ENCODE peak calls at places on chromosome 21, in seven cellular contexts. S is stimulated activated CD4-positive, alpha-beta T cell treated with anti-CD3 and anti-CD28 coated beads, Interleukin-1b, Interleukin-23, amount 100 ng/mL, for 1 hour; T is MG63; N is cardiac fibroblast; E is mesenteric fat pad; F is activated naive CD4-positive, alpha-beta T cell treated with anti-CD3 and anti-CD28 coated beads, Interleukin-2, amount 10 ng/mL, durations not matched to agents 7 days and 5 days; K is AG04450. D is an unnamed sample.

GRCh38 chr21:46161800-46162592 is 6.6 kb upstream of the FTCD start:
- DNase-seq in S (no peak), T (no peak), N (no peak), E (peak), F (peak), K (no peak), D (no peak)

GRCh38 chr21:32940079-32941014 is 85.4 kb upstream of the OLIG2 start:
- DNase-seq in S (no peak), T (peak), N (peak), E (no peak), F (peak), K (peak), D (peak)

GRCh38 chr21:45132841-45133573 is 58.6 kb downstream of the ADARB1 start:
- DNase-seq in S (no peak), T (no peak), N (peak), E (no peak), F (no peak), K (no peak), D (peak)

GRCh38 chr21:36816556-36817130 is 117.7 kb downstream of the SIM2 start:
- DNase-seq in S (no peak), T (no peak), N (no peak), E (no peak), F (no peak), K (no peak), D (peak)

GRCh38 chr21:45747233-45747766 is 103.8 kb downstream of the PCBP3 start:
- DNase-seq in S (no peak), T (no peak), N (no peak), E (no peak), F (no peak), K (no peak), D (no peak)

GRCh38 chr21:45670731-45671130 is 27.2 kb downstream of the PCBP3 start:
- DNase-seq in S (no peak), T (no peak), N (no peak), E (no peak), F (no peak), K (no peak), D (no peak)

GRCh38 chr21:32770514-32771133 is 931 bp downstream of the PAXBP1 start:
- DNase-seq in S (no peak), T (peak), N (peak), E (no peak), F (no peak), K (no peak), D (peak)

GRCh38 chr21:38351176-38351959 is 94.6 kb downstream of the KCNJ15 start:
- DNase-seq in S (no peak), T (peak), N (peak), E (no peak), F (no peak), K (no peak), D (no peak)

GRCh38 chr21:36639769-36640168 is 59.1 kb upstream of the SIM2 start:
- DNase-seq in S (no peak), T (no peak), N (no peak), E (peak), F (no peak), K (no peak), D (no peak)

GRCh38 chr21:39676054-39676771 is 63.5 kb downstream of the B3GALT5 start:
- DNase-seq in S (no peak), T (no peak), N (peak), E (no peak), F (no peak), K (no peak), D (no peak)

GRCh38 chr21:16330340-16331319 is 600.8 kb downstream of the USP25 start:
- DNase-seq in S (no peak), T (no peak), N (peak), E (no peak), F (no peak), K (peak), D (peak)

GRCh38 chr21:21029159-21029558 is 30.9 kb downstream of the NCAM2 start:
- DNase-seq in S (no peak), T (no peak), N (peak), E (no peak), F (no peak), K (no peak), D (no peak)

GRCh38 chr21:43287111-43287973 is 118.5 kb downstream of the CRYAA start:
- DNase-seq in S (no peak), T (no peak), N (no peak), E (no peak), F (peak), K (no peak), D (no peak)

GRCh38 chr21:33418686-33419085 is 15.5 kb downstream of the IFNGR2 start:
- DNase-seq in S (no peak), T (peak), N (peak), E (no peak), F (no peak), K (no peak), D (peak)

GRCh38 chr21:43343992-43344886 is 82.7 kb downstream of the SIK1 start:
- DNase-seq in S (no peak), T (no peak), N (no peak), E (no peak), F (no peak), K (no peak), D (no peak)

GRCh38 chr21:38460171-38460742 is 38.0 kb downstream of the ERG start:
- DNase-seq in S (no peak), T (peak), N (peak), E (no peak), F (no peak), K (no peak), D (peak)

GRCh38 chr21:33685613-33686197 is 43.4 kb downstream of the ITSN1 start:
- DNase-seq in S (no peak), T (peak), N (peak), E (no peak), F (no peak), K (peak), D (peak)

GRCh38 chr21:14474995-14475394 is 71.1 kb downstream of the SAMSN1 start:
- DNase-seq in S (no peak), T (no peak), N (no peak), E (no peak), F (no peak), K (no peak), D (no peak)

GRCh38 chr21:46181953-46182547 is 2.2 kb downstream of the SPATC1L start:
- DNase-seq in S (no peak), T (no peak), N (no peak), E (no peak), F (no peak), K (no peak), D (no peak)

GRCh38 chr21:32463367-32463766 is 50.9 kb downstream of the EVA1C start:
- DNase-seq in S (no peak), T (peak), N (peak), E (no peak), F (no peak), K (no peak), D (peak)

GRCh38 chr21:45549670-45550463 is 7.6 kb upstream of the SLC19A1 start:
- DNase-seq in S (no peak), T (no peak), N (no peak), E (peak), F (no peak), K (no peak), D (no peak)

GRCh38 chr21:41365377-41366107 is 3.7 kb downstream of the MX2 start:
- DNase-seq in S (no peak), T (no peak), N (no peak), E (peak), F (no peak), K (no peak), D (no peak)

GRCh38 chr21:37006521-37007291 is at the start of gene RIPPLY3:
- DNase-seq in S (no peak), T (peak), N (peak), E (peak), F (peak), K (no peak), D (no peak)

GRCh38 chr21:36881223-36881622 is 85.2 kb downstream of the HLCS start:
- DNase-seq in S (no peak), T (peak), N (no peak), E (no peak), F (no peak), K (no peak), D (no peak)

GRCh38 chr21:16454371-16454770 is 724.6 kb downstream of the USP25 start:
- DNase-seq in S (no peak), T (no peak), N (peak), E (no peak), F (no peak), K (no peak), D (peak)

GRCh38 chr21:15126948-15127347 is 62.1 kb upstream of the NRIP1 start:
- DNase-seq in S (no peak), T (no peak), N (no peak), E (no peak), F (no peak), K (no peak), D (no peak)

D was measured in endothelial cell of umbilical vein.